ENCODE peak calls at places on chromosome 11, in four cellular contexts. R is naive thymus-derived CD8-positive, alpha-beta T cell; Z is heart left ventricle; Y is C1 segment of cervical spinal cord. G is an unnamed sample.

GRCh38 chr11:1488575-1489180 is 2.1 kb upstream of the MOB2 start:
- DNase-seq in Y (no peak), Z (peak), R (no peak), G (no peak)

GRCh38 chr11:102390667-102391449 is 43.8 kb downstream of the BIRC2 start:
- DNase-seq in Y (no peak), R (peak), Z (peak), G (peak)

GRCh38 chr11:1292018-1292643 is 17.3 kb downstream of the TOLLIP start:
- DNase-seq in Y (no peak), R (no peak), Z (no peak), G (no peak)

GRCh38 chr11:363948-364761 is 5.1 kb upstream of the B4GALNT4 start:
- DNase-seq in R (peak), Y (no peak), Z (no peak), G (peak)

GRCh38 chr11:62958547-62959071 is 26.2 kb downstream of the SLC22A6 start:
- DNase-seq in R (no peak), Y (no peak), Z (no peak), G (peak)

GRCh38 chr11:44990665-44991064 is 40.0 kb upstream of the TP53I11 start:
- DNase-seq in R (no peak), Y (no peak), Z (no peak), G (no peak)

GRCh38 chr11:86678823-86679222 is 6.4 kb upstream of the ME3 start:
- DNase-seq in Z (no peak), R (no peak), Y (no peak), G (peak)

GRCh38 chr11:108436594-108436993 is 30.7 kb downstream of the C11orf65 start:
- DNase-seq in R (no peak), Y (no peak), Z (no peak), G (no peak)

GRCh38 chr11:62402226-62402625 is 16.6 kb upstream of the SCGB1A1 start:
- DNase-seq in R (peak), Y (no peak), Z (no peak), G (no peak)

GRCh38 chr11:112637046-112637445 is 324.2 kb upstream of the NCAM1 start:
- DNase-seq in Y (peak), R (no peak), Z (no peak), G (peak)

GRCh38 chr11:58193403-58193802 is 4.5 kb downstream of the OR9Q2 start:
- DNase-seq in R (no peak), Y (no peak), Z (no peak), G (no peak)

GRCh38 chr11:107769189-107769588 is 57.3 kb upstream of the SLN start:
- DNase-seq in Y (no peak), Z (no peak), R (no peak), G (peak)

GRCh38 chr11:44708063-44708462 is 18.7 kb upstream of the TSPAN18 start:
- DNase-seq in Y (no peak), Z (no peak), R (no peak), G (no peak)

GRCh38 chr11:13094930-13095687 is 86.0 kb downstream of the RASSF10 start:
- DNase-seq in Y (no peak), Z (no peak), R (no peak), G (no peak)

GRCh38 chr11:103659138-103659734 is 377.2 kb upstream of the DDI1 start:
- DNase-seq in Y (no peak), R (no peak), Z (no peak), G (peak)

GRCh38 chr11:7471071-7471470 is 14.2 kb upstream of the OLFML1 start:
- DNase-seq in R (no peak), Y (no peak), Z (no peak), G (no peak)

GRCh38 chr11:134398079-134398444 is 14.0 kb downstream of the B3GAT1 start:
- DNase-seq in Y (peak), R (no peak), Z (no peak), G (no peak)

GRCh38 chr11:131658414-131658813 is 288.0 kb downstream of the NTM start:
- DNase-seq in Z (no peak), Y (no peak), R (no peak), G (peak)

GRCh38 chr11:134958336-134958640 is 546.2 kb upstream of the B3GAT1 start:
- DNase-seq in R (no peak), Y (no peak), Z (no peak), G (no peak)

GRCh38 chr11:76770642-76771445 is 12.3 kb upstream of the TSKU start:
- DNase-seq in Z (no peak), Y (no peak), R (no peak), G (peak)

GRCh38 chr11:58028687-58029411 is 1.9 kb upstream of the OR6Q1 start:
- DNase-seq in R (no peak), Y (no peak), Z (no peak), G (no peak)

GRCh38 chr11:112610494-112610893 is 349.8 kb upstream of the PLET1 start:
- DNase-seq in R (no peak), Y (no peak), Z (no peak), G (no peak)

GRCh38 chr11:48172818-48173609 is 43.6 kb upstream of the OR4B1 start:
- DNase-seq in R (peak), Y (peak), Z (peak), G (peak)

GRCh38 chr11:8034604-8035224 is 46.3 kb upstream of the TUB start:
- DNase-seq in Z (no peak), R (no peak), Y (no peak), G (no peak)

GRCh38 chr11:117668291-117668690 is 128.7 kb downstream of the DSCAML1 start:
- DNase-seq in Y (no peak), Z (no peak), R (no peak), G (no peak)

GRCh38 chr11:93908689-93909088 is 58.3 kb upstream of the VSTM5 start:
- DNase-seq in Y (no peak), Z (no peak), R (no peak), G (peak)

GRCh38 chr11:335779-336665 is 15.4 kb upstream of the IFITM3 start:
- DNase-seq in R (no peak), Z (no peak), Y (peak), G (no peak)

GRCh38 chr11:16876053-16876752 is 137.8 kb downstream of the C11orf58 start:
- DNase-seq in Y (no peak), Z (no peak), R (no peak), G (no peak)

GRCh38 chr11:125886997-125887372 is 483 bp upstream of the HYLS1 start:
- DNase-seq in Z (peak), Y (no peak), R (no peak), G (peak)

GRCh38 chr11:77474509-77475070 is 696 bp upstream of the PAK1 start:
- DNase-seq in Y (no peak), R (no peak), Z (no peak), G (no peak)

GRCh38 chr11:62245271-62245753 is 3.3 kb downstream of the SCGB1D2 start:
- DNase-seq in R (no peak), Z (peak), Y (no peak), G (peak)

GRCh38 chr11:65041206-65042035 is at the start of gene SAC3D1:
- DNase-seq in Y (no peak), Z (peak), R (peak), G (peak)

GRCh38 chr11:25766332-25767015 is 565.5 kb upstream of the ANO3 start:
- DNase-seq in Z (no peak), Y (no peak), R (no peak), G (no peak)